ENCODE peak calls at places on chromosome 20, in seven cellular contexts. M is GM23338, A is left lung, L is fibroblast of pulmonary artery, U is fibroblast of the aortic adventitia, N is cardiac fibroblast, O is pancreas. F is an unnamed sample.

GRCh38 chr20:61500791-61501321 is 248.8 kb downstream of the CDH4 start:
- DNase-seq in M (peak), A (peak), L (peak), U (no peak), N (peak), O (no peak), F (no peak)

GRCh38 chr20:1810926-1811620 is 84.1 kb upstream of the SIRPA start:
- DNase-seq in M (no peak), A (no peak), L (peak), U (peak), N (peak), O (no peak), F (no peak)

GRCh38 chr20:4226330-4227084 is 211.1 kb upstream of the RNF24 start:
- DNase-seq in M (no peak), A (no peak), L (no peak), U (no peak), N (no peak), O (no peak), F (no peak)

GRCh38 chr20:61464634-61465033 is 212.6 kb downstream of the CDH4 start:
- DNase-seq in M (no peak), A (no peak), L (no peak), U (no peak), N (no peak), O (no peak), F (no peak)

GRCh38 chr20:208937-209566 is 18.0 kb upstream of the DEFB129 start:
- DNase-seq in M (peak), A (no peak), L (peak), U (peak), N (peak), O (peak), F (peak)

GRCh38 chr20:53907968-53908751 is 162.2 kb downstream of the BCAS1 start:
- DNase-seq in M (no peak), A (no peak), L (no peak), U (no peak), N (no peak), O (no peak), F (no peak)

GRCh38 chr20:24683676-24684075 is 214.2 kb downstream of the SYNDIG1 start:
- DNase-seq in M (no peak), A (no peak), L (no peak), U (peak), N (no peak), O (no peak), F (no peak)

GRCh38 chr20:62516345-62516744 is 40.5 kb upstream of the GATA5 start:
- DNase-seq in M (peak), A (no peak), L (no peak), U (no peak), N (no peak), O (peak), F (no peak)

GRCh38 chr20:35190556-35190955 is 18.7 kb downstream of the PROCR start:
- DNase-seq in M (no peak), A (no peak), L (no peak), U (no peak), N (no peak), O (no peak), F (no peak)

GRCh38 chr20:46406200-46406985 is at the start of gene ELMO2:
- DNase-seq in M (peak), A (peak), L (peak), U (peak), N (peak), O (peak), F (peak)
- TF ChIP-seq CTCF in M (no peak), A (peak), L (no peak), U (peak), N (no peak), O (no peak), F (no peak)

GRCh38 chr20:63769891-63770474 is 30.4 kb downstream of the SLC2A4RG start:
- DNase-seq in M (no peak), A (peak), L (no peak), U (no peak), N (no peak), O (no peak), F (no peak)
- TF ChIP-seq CTCF in M (no peak), A (no peak), L (no peak), U (no peak), N (no peak), O (no peak), F (no peak)

GRCh38 chr20:59455392-59456341 is 148.7 kb upstream of the PHACTR3 start:
- DNase-seq in M (peak), A (no peak), L (peak), U (peak), N (peak), O (peak), F (peak)
- TF ChIP-seq CTCF in M (peak), A (peak), L (peak), U (peak), N (peak), O (peak), F (peak)

DNA sequence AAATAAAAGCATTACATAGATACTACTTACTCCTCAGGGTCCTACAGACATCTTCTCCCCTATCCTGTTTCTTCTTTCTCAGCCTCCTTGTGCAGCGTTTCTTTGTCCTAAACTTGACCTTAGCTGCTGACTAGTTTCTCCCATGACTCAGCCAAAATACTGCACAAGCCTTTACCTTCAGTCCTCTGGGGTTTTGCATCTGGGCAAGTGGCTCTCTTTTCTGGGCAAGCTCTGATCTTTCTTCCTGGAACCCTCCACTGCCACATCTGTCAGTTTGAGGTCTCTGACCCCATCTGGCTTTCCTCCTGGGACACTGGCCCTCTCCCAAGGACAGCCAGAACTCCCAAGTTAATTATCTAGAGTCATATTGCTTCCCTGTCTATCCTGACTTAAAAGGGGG is 838.4 kb downstream of the DHX35 start:
- DNase-seq in M (no peak), A (no peak), L (peak), U (peak), N (peak), O (no peak), F (peak)
- TF ChIP-seq CTCF in M (no peak), A (no peak), L (no peak), U (no peak), N (no peak), O (no peak), F (no peak)

GRCh38 chr20:32790751-32791057 is 28.5 kb downstream of the DNMT3B start:
- DNase-seq in M (no peak), A (no peak), L (no peak), U (no peak), N (no peak), O (no peak), F (no peak)

GRCh38 chr20:32796383-32797159 is 23.2 kb upstream of the MAPRE1 start:
- DNase-seq in M (no peak), A (no peak), L (no peak), U (no peak), N (no peak), O (no peak), F (no peak)

GRCh38 chr20:32792316-32792715 is 27.4 kb upstream of the MAPRE1 start:
- DNase-seq in M (peak), A (no peak), L (peak), U (no peak), N (no peak), O (no peak), F (peak)

GRCh38 chr20:32789896-32790750 is 27.9 kb downstream of the DNMT3B start:
- DNase-seq in M (peak), A (peak), L (peak), U (peak), N (peak), O (peak), F (peak)

GRCh38 chr20:32793059-32793458 is 26.7 kb upstream of the MAPRE1 start:
- DNase-seq in M (no peak), A (no peak), L (no peak), U (no peak), N (no peak), O (no peak), F (no peak)
- TF ChIP-seq CTCF in M (no peak), A (no peak), L (no peak), U (no peak), N (no peak), O (no peak), F (no peak)

F was measured in GM13977.